ENCODE peak calls at places on chromosomes 1 and 21, in nine cellular contexts. One of them, this sample, is unnamed.
A peak's percentile ranks its signal among the peaks of the same experiment; 100 is the strongest.

GRCh38 chr1:7207875-7208646 is 422.8 kb downstream of the CAMTA1 start:
- DNase-seq in endothelial cell of umbilical vein: peak; percentile 59
- DNase-seq in heart left ventricle: peak; percentile 63
- DNase-seq in gastrocnemius medialis: peak; percentile 34
- DNase-seq in MM.1S: peak; percentile 51
- DNase-seq in mesendoderm: peak; percentile 87
- DNase-seq in A549: peak; percentile 13
- DNase-seq in spleen: peak; percentile 47
- DNase-seq in brain microvascular endothelial cell: peak; percentile 68
- DNase-seq in this sample: no peak

GRCh38 chr21:35222541-35222941 is 173.4 kb upstream of the RUNX1 start:
- DNase-seq in endothelial cell of umbilical vein: peak; percentile 40
- DNase-seq in brain microvascular endothelial cell: no peak
- DNase-seq in spleen: no peak
- DNase-seq in MM.1S: peak; percentile 94
- DNase-seq in mesendoderm: peak; percentile 12
- DNase-seq in A549: no peak
- DNase-seq in heart left ventricle: no peak
- DNase-seq in gastrocnemius medialis: peak; percentile 40
- DNase-seq in this sample: no peak

GRCh38 chr1:69569281-69569970 is 1.7 kb downstream of the LRRC7 start:
- DNase-seq in A549: no peak
- DNase-seq in endothelial cell of umbilical vein: peak; percentile 5
- DNase-seq in spleen: no peak
- DNase-seq in brain microvascular endothelial cell: no peak
- DNase-seq in gastrocnemius medialis: no peak
- DNase-seq in heart left ventricle: no peak
- DNase-seq in mesendoderm: peak; percentile 16
- DNase-seq in MM.1S: no peak
- DNase-seq in this sample: no peak

GRCh38 chr21:46498335-46499050 is 39.8 kb downstream of the DIP2A start:
- DNase-seq in A549: no peak
- DNase-seq in spleen: peak; percentile 70
- DNase-seq in endothelial cell of umbilical vein: no peak
- DNase-seq in brain microvascular endothelial cell: peak; percentile 39
- DNase-seq in gastrocnemius medialis: no peak
- DNase-seq in heart left ventricle: no peak
- DNase-seq in mesendoderm: no peak
- DNase-seq in MM.1S: no peak
- DNase-seq in this sample: no peak

GRCh38 chr1:8903908-8904650 is 25.6 kb upstream of the ENO1 start:
- DNase-seq in heart left ventricle: no peak
- DNase-seq in gastrocnemius medialis: peak; percentile 49
- DNase-seq in brain microvascular endothelial cell: peak; percentile 87
- DNase-seq in mesendoderm: peak; percentile 75
- DNase-seq in MM.1S: no peak
- DNase-seq in A549: peak; percentile 70
- DNase-seq in spleen: no peak
- DNase-seq in endothelial cell of umbilical vein: peak; percentile 80
- DNase-seq in this sample: no peak

GRCh38 chr1:12107718-12108117 is 44.6 kb downstream of the TNFRSF8 start:
- DNase-seq in MM.1S: no peak
- DNase-seq in spleen: peak; percentile 11
- DNase-seq in gastrocnemius medialis: no peak
- DNase-seq in heart left ventricle: no peak
- DNase-seq in endothelial cell of umbilical vein: no peak
- DNase-seq in A549: no peak
- DNase-seq in brain microvascular endothelial cell: no peak
- DNase-seq in mesendoderm: no peak
- DNase-seq in this sample: no peak

GRCh38 chr1:111624382-111624781 is 4.8 kb downstream of the RAP1A start:
- DNase-seq in brain microvascular endothelial cell: no peak
- DNase-seq in A549: no peak
- DNase-seq in endothelial cell of umbilical vein: no peak
- DNase-seq in spleen: no peak
- DNase-seq in MM.1S: no peak
- DNase-seq in mesendoderm: no peak
- DNase-seq in gastrocnemius medialis: no peak
- DNase-seq in heart left ventricle: no peak
- DNase-seq in this sample: no peak

GRCh38 chr21:25126564-25126963 is 480.7 kb downstream of the MRPL39 start:
- DNase-seq in A549: no peak
- DNase-seq in MM.1S: no peak
- DNase-seq in heart left ventricle: no peak
- DNase-seq in brain microvascular endothelial cell: no peak
- DNase-seq in gastrocnemius medialis: no peak
- DNase-seq in mesendoderm: no peak
- DNase-seq in endothelial cell of umbilical vein: no peak
- DNase-seq in spleen: no peak
- DNase-seq in this sample: no peak

GRCh38 chr21:35922618-35923017 is 137.7 kb downstream of the SETD4 start:
- DNase-seq in brain microvascular endothelial cell: no peak
- DNase-seq in gastrocnemius medialis: no peak
- DNase-seq in MM.1S: no peak
- DNase-seq in heart left ventricle: no peak
- DNase-seq in spleen: no peak
- DNase-seq in endothelial cell of umbilical vein: peak; percentile 58
- DNase-seq in A549: no peak
- DNase-seq in mesendoderm: no peak
- DNase-seq in this sample: no peak

GRCh38 chr1:200899451-200899915 is 4.8 kb downstream of the INAVA start:
- DNase-seq in endothelial cell of umbilical vein: no peak
- DNase-seq in A549: no peak
- DNase-seq in MM.1S: no peak
- DNase-seq in heart left ventricle: no peak
- DNase-seq in gastrocnemius medialis: no peak
- DNase-seq in spleen: peak; percentile 55
- DNase-seq in mesendoderm: no peak
- DNase-seq in brain microvascular endothelial cell: no peak
- DNase-seq in this sample: no peak

GRCh38 chr1:33740040-33740745 is 123.7 kb upstream of the HMGB4 start:
- DNase-seq in endothelial cell of umbilical vein: no peak
- DNase-seq in MM.1S: no peak
- DNase-seq in spleen: no peak
- DNase-seq in gastrocnemius medialis: no peak
- DNase-seq in brain microvascular endothelial cell: no peak
- DNase-seq in heart left ventricle: no peak
- DNase-seq in A549: no peak
- DNase-seq in mesendoderm: peak; percentile 19
- DNase-seq in this sample: no peak

GRCh38 chr1:14923400-14924011 is 230.0 kb upstream of the TMEM51 start:
- DNase-seq in spleen: no peak
- DNase-seq in gastrocnemius medialis: no peak
- DNase-seq in brain microvascular endothelial cell: no peak
- DNase-seq in mesendoderm: no peak
- DNase-seq in heart left ventricle: no peak
- DNase-seq in endothelial cell of umbilical vein: no peak
- DNase-seq in MM.1S: no peak
- DNase-seq in A549: no peak
- DNase-seq in this sample: no peak

GRCh38 chr1:14925336-14926136 is 228.0 kb upstream of the TMEM51 start:
- DNase-seq in A549: no peak
- DNase-seq in endothelial cell of umbilical vein: no peak
- DNase-seq in spleen: no peak
- DNase-seq in mesendoderm: peak; percentile 88
- DNase-seq in brain microvascular endothelial cell: no peak
- DNase-seq in MM.1S: no peak
- DNase-seq in gastrocnemius medialis: no peak
- DNase-seq in heart left ventricle: no peak
- DNase-seq in this sample: no peak

GRCh38 chr1:14926214-14926613 is 227.3 kb upstream of the TMEM51 start:
- DNase-seq in gastrocnemius medialis: no peak
- DNase-seq in endothelial cell of umbilical vein: no peak
- DNase-seq in MM.1S: no peak
- DNase-seq in mesendoderm: no peak
- DNase-seq in A549: no peak
- DNase-seq in brain microvascular endothelial cell: peak; percentile 75
- DNase-seq in spleen: no peak
- DNase-seq in heart left ventricle: no peak
- DNase-seq in this sample: no peak

GRCh38 chr1:14924012-14924452 is 229.5 kb upstream of the TMEM51 start:
- DNase-seq in heart left ventricle: peak; percentile 80
- DNase-seq in spleen: peak; percentile 89
- DNase-seq in A549: peak; percentile 70
- DNase-seq in MM.1S: peak; percentile 79
- DNase-seq in brain microvascular endothelial cell: no peak
- DNase-seq in gastrocnemius medialis: peak; percentile 21
- DNase-seq in mesendoderm: no peak
- DNase-seq in endothelial cell of umbilical vein: peak; percentile 20
- DNase-seq in this sample: no peak

GRCh38 chr1:14924455-14925325 is 228.9 kb upstream of the TMEM51 start:
- DNase-seq in MM.1S: peak; percentile 34
- DNase-seq in A549: peak; percentile 43
- DNase-seq in brain microvascular endothelial cell: peak; percentile 42
- DNase-seq in mesendoderm: peak; percentile 77
- DNase-seq in gastrocnemius medialis: no peak
- DNase-seq in spleen: peak; percentile 81
- DNase-seq in endothelial cell of umbilical vein: peak; percentile 45
- DNase-seq in heart left ventricle: peak; percentile 67
- DNase-seq in this sample: no peak
- H3K27ac ChIP-seq in MM.1S: no peak overlapping the region
- H3K27ac ChIP-seq in A549: peak overlapping the region; percentile 66
- H3K27ac ChIP-seq in brain microvascular endothelial cell: peak overlapping the region; percentile 11
- H3K27ac ChIP-seq in mesendoderm: peak overlapping the region; percentile 1
- H3K27ac ChIP-seq in gastrocnemius medialis: no peak overlapping the region
- H3K27ac ChIP-seq in spleen: peak overlapping the region; percentile 85
- H3K27ac ChIP-seq in endothelial cell of umbilical vein: no peak overlapping the region
- H3K27ac ChIP-seq in heart left ventricle: peak overlapping the region; percentile 40
- H3K27ac ChIP-seq in this sample: peak overlapping the region; percentile 74

GRCh38 chr21:43297411-43297981 is 128.7 kb downstream of the CRYAA start:
- DNase-seq in MM.1S: no peak
- DNase-seq in A549: no peak
- DNase-seq in endothelial cell of umbilical vein: no peak
- DNase-seq in mesendoderm: no peak
- DNase-seq in gastrocnemius medialis: no peak
- DNase-seq in heart left ventricle: peak; percentile 17
- DNase-seq in brain microvascular endothelial cell: no peak
- DNase-seq in spleen: peak; percentile 61
- DNase-seq in this sample: no peak
- H3K4me3 ChIP-seq in MM.1S: no peak overlapping the region
- H3K4me3 ChIP-seq in A549: no peak overlapping the region
- H3K4me3 ChIP-seq in endothelial cell of umbilical vein: no peak overlapping the region
- H3K4me3 ChIP-seq in mesendoderm: no peak overlapping the region
- H3K4me3 ChIP-seq in gastrocnemius medialis: no peak overlapping the region
- H3K4me3 ChIP-seq in heart left ventricle: no peak overlapping the region
- H3K4me3 ChIP-seq in brain microvascular endothelial cell: no peak overlapping the region
- H3K4me3 ChIP-seq in spleen: no peak overlapping the region
- H3K4me3 ChIP-seq in this sample: no peak overlapping the region

DNA sequence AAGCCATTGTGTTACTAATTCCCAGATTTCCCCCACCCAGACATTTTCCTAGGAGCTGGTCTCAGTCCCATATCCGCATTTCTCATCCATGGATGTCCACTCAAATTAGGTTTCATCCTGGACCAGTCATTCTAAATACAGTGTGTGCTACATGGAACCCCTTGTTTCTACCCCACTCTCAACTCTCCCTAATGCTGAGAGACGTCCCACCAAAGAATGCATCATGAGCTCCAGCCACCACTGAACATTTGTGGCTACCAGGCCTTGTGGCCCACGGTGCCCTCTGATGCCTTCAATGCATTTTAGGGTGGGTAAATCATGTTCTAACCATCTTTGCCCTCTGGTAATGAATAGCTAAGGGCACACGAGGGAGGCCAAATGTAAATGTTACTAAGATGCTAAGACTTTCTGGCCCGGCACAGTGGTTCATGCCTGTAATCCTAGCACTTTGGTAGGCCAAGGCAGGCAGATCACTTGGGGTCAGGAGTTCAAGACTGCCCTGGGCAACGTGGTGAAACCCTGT is 13.3 kb upstream of the RAB42 start:
- DNase-seq in mesendoderm: no peak
- DNase-seq in MM.1S: no peak
- DNase-seq in A549: no peak
- DNase-seq in heart left ventricle: no peak
- DNase-seq in brain microvascular endothelial cell: no peak
- DNase-seq in gastrocnemius medialis: no peak
- DNase-seq in spleen: no peak
- DNase-seq in endothelial cell of umbilical vein: no peak
- DNase-seq in this sample: no peak
- H3K27ac ChIP-seq in mesendoderm: no peak overlapping the region
- H3K27ac ChIP-seq in MM.1S: peak overlapping the region; percentile 80
- H3K27ac ChIP-seq in A549: no peak overlapping the region
- H3K27ac ChIP-seq in heart left ventricle: peak overlapping the region; percentile 46
- H3K27ac ChIP-seq in brain microvascular endothelial cell: no peak overlapping the region
- H3K27ac ChIP-seq in gastrocnemius medialis: no peak overlapping the region
- H3K27ac ChIP-seq in spleen: no peak overlapping the region
- H3K27ac ChIP-seq in endothelial cell of umbilical vein: no peak overlapping the region
- H3K27ac ChIP-seq in this sample: peak overlapping the region; percentile 32

GRCh38 chr1:13967707-13968106 is 267.7 kb downstream of the PRDM2 start:
- DNase-seq in spleen: no peak
- DNase-seq in brain microvascular endothelial cell: no peak
- DNase-seq in heart left ventricle: no peak
- DNase-seq in A549: no peak
- DNase-seq in gastrocnemius medialis: no peak
- DNase-seq in endothelial cell of umbilical vein: no peak
- DNase-seq in MM.1S: peak; percentile 86
- DNase-seq in mesendoderm: no peak
- DNase-seq in this sample: no peak
- H3K4me3 ChIP-seq in spleen: no peak overlapping the region
- H3K4me3 ChIP-seq in brain microvascular endothelial cell: no peak overlapping the region
- H3K4me3 ChIP-seq in heart left ventricle: no peak overlapping the region
- H3K4me3 ChIP-seq in A549: no peak overlapping the region
- H3K4me3 ChIP-seq in gastrocnemius medialis: no peak overlapping the region
- H3K4me3 ChIP-seq in endothelial cell of umbilical vein: no peak overlapping the region
- H3K4me3 ChIP-seq in MM.1S: no peak overlapping the region
- H3K4me3 ChIP-seq in mesendoderm: no peak overlapping the region
- H3K4me3 ChIP-seq in this sample: no peak overlapping the region

GRCh38 chr21:38039369-38039768 is 123.1 kb upstream of the KCNJ6 start:
- DNase-seq in endothelial cell of umbilical vein: no peak
- DNase-seq in MM.1S: no peak
- DNase-seq in gastrocnemius medialis: no peak
- DNase-seq in spleen: no peak
- DNase-seq in brain microvascular endothelial cell: no peak
- DNase-seq in heart left ventricle: no peak
- DNase-seq in mesendoderm: peak; percentile 8
- DNase-seq in A549: no peak
- DNase-seq in this sample: no peak
- H3K27ac ChIP-seq in endothelial cell of umbilical vein: no peak overlapping the region
- H3K27ac ChIP-seq in MM.1S: no peak overlapping the region
- H3K27ac ChIP-seq in gastrocnemius medialis: no peak overlapping the region
- H3K27ac ChIP-seq in spleen: no peak overlapping the region
- H3K27ac ChIP-seq in brain microvascular endothelial cell: no peak overlapping the region
- H3K27ac ChIP-seq in heart left ventricle: no peak overlapping the region
- H3K27ac ChIP-seq in mesendoderm: no peak overlapping the region
- H3K27ac ChIP-seq in A549: peak overlapping the region; percentile 29
- H3K27ac ChIP-seq in this sample: no peak overlapping the region